ENCODE peak calls at places on chromosomes 11 and 22, in four cellular contexts. M is GM13977, Q is HS-5, V is IMR-90. L is an unnamed sample.

GRCh38 chr11:79366218-79366617 is 74.6 kb downstream of the TENM4 start:
- DNase-seq in M (no peak), Q (no peak), V (no peak), L (no peak)

GRCh38 chr11:57491371-57492061 is 24.0 kb downstream of the SLC43A1 start:
- DNase-seq in M (peak; percentile 67), Q (no peak), V (no peak), L (no peak)

GRCh38 chr11:68497761-68498160 is 37.2 kb downstream of the PPP6R3 start:
- DNase-seq in M (no peak), Q (no peak), V (no peak), L (no peak)

GRCh38 chr11:82683029-82683428 is 50.6 kb downstream of the FAM181B start:
- DNase-seq in M (no peak), Q (no peak), V (no peak), L (no peak)

GRCh38 chr11:134515081-134515960 is 103.3 kb upstream of the B3GAT1 start:
- DNase-seq in M (no peak), Q (no peak), V (no peak), L (no peak)

GRCh38 chr11:86240164-86240563 is 4.4 kb upstream of the EED start:
- DNase-seq in M (no peak), Q (no peak), V (no peak), L (no peak)

GRCh38 chr11:69711824-69712801 is 8.3 kb upstream of the FGF19 start:
- DNase-seq in M (no peak), Q (no peak), V (no peak), L (no peak)

GRCh38 chr11:115985896-115986295 is 481.7 kb upstream of the CADM1 start:
- DNase-seq in M (no peak), Q (no peak), V (no peak), L (no peak)

GRCh38 chr11:30317030-30317429 is 5.9 kb upstream of the ARL14EP start:
- DNase-seq in M (peak; percentile 13), Q (no peak), V (no peak), L (no peak)

GRCh38 chr22:38766076-38766777 is 10.4 kb upstream of the SUN2 start:
- DNase-seq in M (no peak), Q (no peak), V (peak; percentile 64), L (peak; percentile 81)

GRCh38 chr22:36197065-36197440 is 4.6 kb downstream of the APOL4 start:
- DNase-seq in M (no peak), Q (no peak), V (peak; percentile 70), L (no peak)

GRCh38 chr11:32888805-32889204 is 3.8 kb upstream of the QSER1 start:
- DNase-seq in M (no peak), Q (no peak), V (peak; percentile 76), L (no peak)

GRCh38 chr22:17931400-17931825 is 92.9 kb downstream of the MICAL3 start:
- DNase-seq in M (no peak), Q (no peak), V (no peak), L (no peak)

GRCh38 chr11:115548878-115549528 is 44.8 kb upstream of the CADM1 start:
- DNase-seq in M (no peak), Q (no peak), V (no peak), L (no peak)

GRCh38 chr11:45507916-45508315 is 157.5 kb downstream of the CHST1 start:
- DNase-seq in M (no peak), Q (no peak), V (no peak), L (no peak)